ENCODE peak calls at places on chromosomes 6 and 20, in five cellular contexts. X is dermis blood vessel endothelial cell; P is AG08396; K is activated CD8-positive, alpha-beta T cell treated with anti-CD3 and anti-CD28 coated beads for 36 hours; V is tibial artery. J is an unnamed sample.

GRCh38 chr20:3262566-3262965 is 23.6 kb upstream of the SLC4A11 start:
- DNase-seq in X (no peak), P (peak; percentile 30), K (no peak), V (no peak), J (no peak)

GRCh38 chr20:37389844-37390275 is 43.9 kb downstream of the SRC start:
- DNase-seq in X (no peak), P (no peak), K (no peak), V (no peak), J (no peak)

GRCh38 chr6:96236471-96236870 is 220.7 kb downstream of the FUT9 start:
- DNase-seq in X (no peak), P (no peak), K (no peak), V (no peak), J (no peak)

GRCh38 chr20:59985864-59986263 is 27.6 kb downstream of the CDH26 start:
- DNase-seq in X (no peak), P (no peak), K (peak; percentile 37), V (no peak), J (no peak)

GRCh38 chr20:61723538-61724257 is 342.0 kb downstream of the TAF4 start:
- DNase-seq in X (no peak), P (no peak), K (no peak), V (no peak), J (no peak)

GRCh38 chr20:60966031-60966430 is 286.0 kb upstream of the CDH4 start:
- DNase-seq in X (no peak), P (no peak), K (no peak), V (no peak), J (no peak)

GRCh38 chr20:5168582-5169396 is 42.0 kb downstream of the CDS2 start:
- DNase-seq in X (peak; percentile 82), P (peak; percentile 56), K (no peak), V (no peak), J (no peak)

GRCh38 chr20:37336369-37337207 is 9.4 kb upstream of the SRC start:
- DNase-seq in X (peak; percentile 28), P (no peak), K (peak; percentile 87), V (no peak), J (no peak)

GRCh38 chr20:45293041-45294002 is 13.3 kb upstream of the RBPJL start:
- DNase-seq in X (peak; percentile 81), P (peak; percentile 93), K (peak; percentile 91), V (peak; percentile 86), J (peak; percentile 60)

GRCh38 chr6:145731432-145731831 is 3.9 kb downstream of the EPM2A start:
- DNase-seq in X (no peak), P (no peak), K (peak; percentile 54), V (no peak), J (no peak)

GRCh38 chr6:35327349-35328027 is 14.9 kb upstream of the PPARD start:
- DNase-seq in X (peak; percentile 69), P (peak; percentile 77), K (peak; percentile 88), V (no peak), J (no peak)

GRCh38 chr6:125804264-125804663 is 13.5 kb downstream of the NCOA7 start:
- DNase-seq in X (no peak), P (no peak), K (peak; percentile 59), V (no peak), J (no peak)

GRCh38 chr6:138336221-138336620 is 41.5 kb upstream of the SMIM28 start:
- DNase-seq in X (no peak), P (no peak), K (no peak), V (no peak), J (no peak)

GRCh38 chr20:19974621-19975435 is 42.3 kb upstream of the NAA20 start:
- DNase-seq in X (peak; percentile 22), P (peak; percentile 85), K (no peak), V (peak; percentile 98), J (peak; percentile 80)

GRCh38 chr20:3727333-3728035 is 5.0 kb upstream of the HSPA12B start:
- DNase-seq in X (no peak), P (peak; percentile 59), K (no peak), V (no peak), J (no peak)